ENCODE peak calls at places on chromosomes 5 and 9, in six cellular contexts. U is heart left ventricle, Z is tibial nerve, I is sigmoid colon, X is cardiac muscle cell, H is OCI-LY7. S is an unnamed sample.

GRCh38 chr9:36798350-36799065 is 225.8 kb downstream of the MELK start:
- DNase-seq in U (no peak), Z (no peak), I (no peak), X (peak), H (no peak), S (no peak)

GRCh38 chr5:115087951-115088350 is 81.8 kb downstream of the TRIM36 start:
- DNase-seq in U (no peak), Z (no peak), I (no peak), X (no peak), H (no peak), S (no peak)

GRCh38 chr5:40082313-40082712 is 597.4 kb upstream of the PTGER4 start:
- DNase-seq in U (no peak), Z (no peak), I (no peak), X (no peak), H (no peak), S (no peak)

GRCh38 chr5:173180331-173180730 is 36.0 kb downstream of the BNIP1 start:
- DNase-seq in U (no peak), Z (no peak), I (no peak), X (no peak), H (no peak), S (no peak)

GRCh38 chr9:8651126-8651525 is 851.5 kb upstream of the DMAC1 start:
- DNase-seq in U (no peak), Z (no peak), I (no peak), X (no peak), H (no peak), S (no peak)

GRCh38 chr9:106324596-106325280 is 538.2 kb upstream of the ZNF462 start:
- DNase-seq in U (no peak), Z (no peak), I (no peak), X (peak), H (no peak), S (no peak)

GRCh38 chr5:151862811-151863472 is 61.7 kb downstream of the GLRA1 start:
- DNase-seq in U (no peak), Z (no peak), I (no peak), X (no peak), H (no peak), S (no peak)

GRCh38 chr5:565782-566445 is 41.7 kb upstream of the SLC9A3 start:
- DNase-seq in U (no peak), Z (no peak), I (peak), X (no peak), H (no peak), S (no peak)

GRCh38 chr5:158647264-158647663 is 452.5 kb downstream of the EBF1 start:
- DNase-seq in U (no peak), Z (no peak), I (no peak), X (no peak), H (no peak), S (no peak)

GRCh38 chr5:103021310-103021709 is 98.6 kb downstream of the GIN1 start:
- DNase-seq in U (no peak), Z (no peak), I (no peak), X (no peak), H (no peak), S (no peak)

GRCh38 chr5:14306415-14306814 is 163.3 kb downstream of the TRIO start:
- DNase-seq in U (no peak), Z (no peak), I (no peak), X (no peak), H (no peak), S (no peak)

GRCh38 chr5:180691046-180691445 is 41.6 kb upstream of the FLT4 start:
- DNase-seq in U (no peak), Z (no peak), I (no peak), X (no peak), H (no peak), S (no peak)

GRCh38 chr5:171600736-171601265 is 181.4 kb downstream of the FGF18 start:
- DNase-seq in U (no peak), Z (no peak), I (no peak), X (no peak), H (no peak), S (peak)

GRCh38 chr5:82355053-82355452 is 76.9 kb upstream of the RPS23 start:
- DNase-seq in U (no peak), Z (no peak), I (no peak), X (no peak), H (no peak), S (no peak)

GRCh38 chr5:74261906-74262305 is 378.6 kb downstream of the ENC1 start:
- DNase-seq in U (no peak), Z (no peak), I (no peak), X (no peak), H (no peak), S (no peak)

DNA sequence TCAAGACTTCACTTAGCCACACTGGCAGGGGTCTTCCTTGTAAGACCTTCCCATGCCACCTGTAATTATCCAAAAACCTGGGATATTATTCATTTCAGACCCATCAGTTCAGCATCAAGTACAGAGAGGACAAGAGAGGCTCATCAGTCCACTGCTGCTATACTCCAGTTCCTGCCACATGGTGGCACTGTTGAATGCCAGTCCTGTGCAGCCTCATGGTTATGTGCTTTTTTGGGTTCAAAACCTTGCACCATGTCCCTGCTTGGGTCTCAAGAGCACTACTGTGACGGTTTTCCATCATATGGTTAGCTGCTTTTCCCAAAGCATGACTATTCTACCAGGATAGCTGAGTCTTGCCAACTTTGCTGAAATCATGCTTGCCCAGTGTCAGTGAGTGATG is 8.5 kb downstream of the PTGS1 start:
- DNase-seq in U (no peak), Z (no peak), I (no peak), X (no peak), H (peak), S (no peak)
- TF ChIP-seq CTCF in U (no peak), Z (no peak), I (no peak), X (peak), H (peak), S (no peak)

GRCh38 chr5:56587381-56588124 is 227.8 kb upstream of the MAP3K1 start:
- DNase-seq in U (no peak), Z (no peak), I (no peak), X (no peak), H (no peak), S (no peak)

GRCh38 chr5:56585973-56586740 is 229.2 kb upstream of the MAP3K1 start:
- DNase-seq in U (peak), Z (peak), I (peak), X (peak), H (no peak), S (peak)

GRCh38 chr5:56589486-56589870 is 225.9 kb upstream of the MAP3K1 start:
- DNase-seq in U (no peak), Z (no peak), I (no peak), X (no peak), H (no peak), S (no peak)

GRCh38 chr5:56588636-56589485 is 226.5 kb upstream of the MAP3K1 start:
- DNase-seq in U (peak), Z (peak), I (peak), X (no peak), H (peak), S (peak)

DNA sequence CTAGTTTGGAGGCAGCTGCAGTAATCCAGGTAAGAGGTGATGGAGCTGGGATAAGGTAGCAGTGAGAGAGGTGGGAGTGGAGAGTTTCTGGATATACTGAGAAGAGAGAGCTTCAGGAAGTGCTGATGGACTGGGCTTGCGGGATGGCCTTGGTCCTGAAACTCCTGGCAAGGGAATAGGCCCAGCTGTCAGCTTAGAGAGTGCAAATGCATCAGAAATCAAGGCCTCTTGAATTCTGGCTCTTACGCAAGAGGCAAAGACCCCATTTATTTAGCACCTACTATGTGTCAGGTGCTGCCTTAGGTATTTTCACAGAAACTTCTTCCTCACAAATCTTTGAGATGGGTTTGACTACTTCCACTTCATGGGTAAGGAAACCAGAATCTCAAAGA is 227.2 kb upstream of the MAP3K1 start:
- DNase-seq in U (no peak), Z (no peak), I (no peak), X (no peak), H (no peak), S (no peak)
- H3K27ac ChIP-seq in U (peak), Z (peak), I (no peak), X (no peak), H (no peak), S (peak)

DNA sequence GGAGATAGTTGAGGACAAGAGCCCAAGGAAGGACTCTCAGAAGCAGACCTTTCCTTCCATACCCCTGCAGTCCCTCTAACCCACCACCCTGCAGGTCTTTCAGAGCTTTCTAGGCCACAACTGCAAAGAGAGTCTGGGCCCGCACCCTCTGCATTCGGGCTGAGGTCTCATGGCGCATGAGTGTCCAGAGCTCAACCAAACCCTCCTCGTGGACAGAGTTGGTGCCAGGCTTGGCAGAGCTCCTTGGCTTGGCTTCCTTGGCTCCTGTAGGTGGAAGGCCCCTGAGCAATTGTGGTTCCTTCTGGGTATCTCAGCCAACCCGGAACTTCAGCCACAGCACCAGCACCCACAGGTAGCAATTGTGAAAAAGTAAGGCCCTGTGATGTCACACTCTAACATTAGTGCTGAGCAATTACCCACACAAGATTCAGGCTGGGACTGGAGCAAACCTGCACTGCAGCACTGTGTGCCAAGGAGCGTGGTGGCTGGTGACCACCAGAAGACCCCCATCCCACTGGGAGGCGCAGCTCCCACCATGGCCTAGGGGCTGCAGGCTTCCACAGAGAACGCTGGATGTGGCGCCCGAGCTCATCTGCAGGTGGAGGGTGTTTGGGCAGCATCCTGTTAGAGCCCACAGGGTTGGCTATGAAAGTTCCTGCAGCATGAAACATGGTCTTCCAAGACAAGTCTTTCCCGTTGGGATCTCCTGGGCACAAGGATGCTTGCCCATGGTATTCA is 38.8 kb downstream of the FOXI1 start:
- DNase-seq in U (no peak), Z (no peak), I (no peak), X (no peak), H (no peak), S (no peak)
- H3K4me3 ChIP-seq in U (no peak), Z (no peak), I (no peak), X (no peak), H (no peak), S (no peak)

GRCh38 chr9:101270325-101270701 is 114.5 kb downstream of the BAAT start:
- DNase-seq in U (no peak), Z (no peak), I (no peak), X (no peak), H (no peak), S (no peak)

GRCh38 chr9:101264727-101265126 is 120.1 kb downstream of the BAAT start:
- DNase-seq in U (no peak), Z (no peak), I (no peak), X (no peak), H (no peak), S (no peak)

GRCh38 chr9:101268426-101268825 is 116.4 kb downstream of the BAAT start:
- DNase-seq in U (no peak), Z (no peak), I (no peak), X (no peak), H (no peak), S (no peak)

GRCh38 chr9:101271102-101271501 is 113.7 kb downstream of the BAAT start:
- DNase-seq in U (no peak), Z (no peak), I (no peak), X (no peak), H (no peak), S (no peak)

GRCh38 chr9:101269596-101270324 is 115.0 kb downstream of the BAAT start:
- DNase-seq in U (no peak), Z (no peak), I (no peak), X (no peak), H (no peak), S (no peak)
- TF ChIP-seq CTCF in U (no peak), Z (no peak), I (no peak), X (no peak), H (no peak), S (no peak)

GRCh38 chr5:149381986-149382338 is 2.9 kb upstream of the IL17B start:
- DNase-seq in U (peak), Z (peak), I (peak), X (peak), H (peak), S (peak)
- H3K27ac ChIP-seq in U (peak), Z (peak), I (peak), X (peak), H (no peak), S (peak)

S was measured in gastrocnemius medialis.